ENCODE peak calls at places on chromosomes 7 and 10, in ten cellular contexts. E, I, L, U, W, N, J, C, X and Q are unnamed samples.

GRCh38 chr10:17073720-17074547 is 55.7 kb downstream of the CUBN start:
- DNase-seq in C (no peak), J (no peak), N (no peak), U (no peak), L (no peak), X (no peak), E (no peak), W (no peak), I (no peak), Q (no peak)

GRCh38 chr7:125355899-125356298 is 426.3 kb upstream of the POT1 start:
- DNase-seq in U (no peak), I (no peak), C (no peak), N (no peak), E (no peak), J (no peak), W (no peak), L (no peak), X (no peak), Q (no peak)

GRCh38 chr7:45684910-45685618 is 110.9 kb downstream of the ADCY1 start:
- DNase-seq in N (no peak), X (no peak), E (no peak), L (no peak), I (no peak), J (peak; percentile 28), C (peak; percentile 16), U (no peak), W (no peak), Q (no peak)

GRCh38 chr7:139777948-139778841 is at the start of gene HIPK2:
- DNase-seq in U (peak; percentile 90), L (peak; percentile 83), W (peak; percentile 56), N (peak; percentile 73), J (peak; percentile 69), E (peak; percentile 73), X (no peak), I (peak; percentile 80), C (peak; percentile 84), Q (peak; percentile 64)

GRCh38 chr7:19488056-19488455 is 220.8 kb downstream of the POLR1F start:
- DNase-seq in N (no peak), U (no peak), J (no peak), L (no peak), I (no peak), X (no peak), E (no peak), C (no peak), W (no peak), Q (no peak)

GRCh38 chr10:86365346-86366032 is 1.1 kb downstream of the GRID1 start:
- DNase-seq in J (peak; percentile 50), C (peak; percentile 42), X (no peak), U (no peak), N (no peak), I (peak; percentile 33), W (no peak), L (no peak), E (no peak), Q (no peak)

GRCh38 chr7:47557317-47557985 is 24.5 kb downstream of the TNS3 start:
- DNase-seq in W (no peak), I (no peak), X (no peak), U (no peak), C (no peak), E (peak; percentile 57), N (no peak), J (no peak), L (no peak), Q (no peak)

GRCh38 chr7:82044497-82045080 is 274.7 kb upstream of the HGF start:
- DNase-seq in N (no peak), E (peak; percentile 58), L (no peak), C (peak; percentile 45), W (peak; percentile 21), I (peak; percentile 64), X (peak; percentile 51), U (peak; percentile 61), J (no peak), Q (peak; percentile 19)

GRCh38 chr10:27857616-27858015 is 112.0 kb upstream of the MKX start:
- DNase-seq in E (no peak), X (no peak), L (no peak), U (peak; percentile 65), N (no peak), W (no peak), C (no peak), I (peak; percentile 23), J (no peak), Q (no peak)

GRCh38 chr10:32141018-32141807 is 85.0 kb upstream of the KIF5B start:
- DNase-seq in L (no peak), C (no peak), W (no peak), J (no peak), U (no peak), N (no peak), X (peak; percentile 67), E (peak; percentile 33), I (no peak), Q (peak; percentile 24)

GRCh38 chr10:27158421-27158820 is 3.3 kb downstream of the MASTL start:
- DNase-seq in U (no peak), C (no peak), W (peak; percentile 13), N (no peak), E (peak; percentile 19), L (no peak), I (no peak), X (peak; percentile 51), J (no peak), Q (no peak)

GRCh38 chr10:104334965-104335650 is 3.2 kb downstream of the ITPRIP start:
- DNase-seq in W (no peak), N (no peak), U (no peak), C (peak; percentile 45), E (no peak), I (no peak), J (peak; percentile 22), X (peak; percentile 33), L (no peak), Q (no peak)

GRCh38 chr10:79375321-79376077 is 28.2 kb downstream of the PPIF start:
- DNase-seq in L (no peak), I (no peak), W (peak; percentile 45), X (peak; percentile 20), U (peak; percentile 19), N (no peak), J (no peak), C (no peak), E (peak; percentile 59), Q (no peak)

GRCh38 chr10:94146746-94147145 is 153.0 kb downstream of the PLCE1 start:
- DNase-seq in E (no peak), I (no peak), L (no peak), U (no peak), J (no peak), X (no peak), C (no peak), W (no peak), N (no peak), Q (no peak)

GRCh38 chr7:134943785-134944400 is 42.4 kb upstream of the AGBL3 start:
- DNase-seq in I (no peak), E (peak; percentile 33), W (peak; percentile 57), U (peak; percentile 8), L (no peak), N (no peak), C (no peak), J (no peak), X (peak; percentile 37), Q (peak; percentile 13)

GRCh38 chr10:101126684-101127628 is 4.1 kb upstream of the TLX1 start:
- DNase-seq in J (no peak), L (no peak), I (no peak), N (no peak), W (no peak), E (no peak), U (no peak), C (no peak), X (no peak), Q (no peak)

GRCh38 chr7:24721378-24722030 is 35.8 kb downstream of the GSDME start:
- DNase-seq in W (no peak), E (no peak), I (peak; percentile 50), C (no peak), J (no peak), X (peak; percentile 69), U (no peak), L (no peak), N (no peak), Q (peak; percentile 43)

GRCh38 chr10:118721005-118721876 is 33.5 kb downstream of the CACUL1 start:
- DNase-seq in J (no peak), C (no peak), U (peak; percentile 59), I (peak; percentile 68), X (peak; percentile 54), E (peak; percentile 62), W (peak; percentile 28), N (no peak), L (no peak), Q (peak; percentile 49)

DNA sequence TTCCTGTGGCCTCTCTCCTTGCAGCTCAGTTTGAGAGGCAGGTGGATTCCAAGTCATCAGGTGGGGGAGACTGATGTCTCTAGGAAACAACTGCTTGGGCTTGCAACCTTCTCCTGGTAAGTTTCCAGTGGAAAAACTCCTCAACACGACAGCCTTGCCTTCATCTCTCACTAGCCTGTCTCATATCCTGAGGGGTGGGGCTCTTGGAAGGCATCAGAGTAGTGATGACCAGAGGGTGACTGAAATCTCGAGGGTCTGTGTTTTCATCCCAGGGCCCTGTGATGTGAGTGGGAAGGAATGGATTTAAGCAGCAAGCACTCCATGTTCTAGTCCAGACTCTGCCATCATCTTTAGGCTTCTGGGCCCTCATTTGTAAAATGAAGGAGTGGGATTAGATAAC is 107.0 kb downstream of the NRP1 start:
- DNase-seq in L (no peak), J (no peak), U (no peak), N (no peak), I (no peak), X (no peak), C (no peak), E (no peak), W (no peak), Q (no peak)
- TF ChIP-seq CTCF in L (no peak), J (no peak), U (no peak), N (no peak), I (no peak), X (no peak), C (no peak), E (no peak), W (no peak), Q (no peak)

DNA sequence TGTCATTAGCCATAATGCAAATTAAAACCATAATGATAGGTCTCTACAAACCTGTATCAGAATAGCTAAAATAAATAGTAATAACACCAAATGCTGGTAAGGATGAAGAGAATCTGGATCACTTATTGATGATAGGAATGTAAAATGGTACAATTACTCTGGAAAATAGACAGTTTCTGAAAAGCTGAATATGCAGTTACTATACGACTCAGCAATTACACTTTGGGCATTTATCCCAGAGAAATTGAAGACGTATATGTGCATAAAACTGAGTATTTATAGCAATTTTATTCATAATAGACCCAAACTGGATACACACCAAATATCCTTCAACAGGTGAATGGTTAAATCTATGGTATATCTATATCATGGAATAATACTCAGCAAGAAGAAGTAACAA is 7.9 kb downstream of the RPA3 start:
- DNase-seq in J (no peak), C (no peak), L (no peak), E (no peak), X (no peak), I (no peak), U (no peak), W (no peak), N (no peak), Q (no peak)
- TF ChIP-seq CTCF in J (no peak), C (no peak), L (no peak), E (no peak), X (no peak), I (no peak), U (no peak), W (no peak), N (no peak), Q (no peak)

GRCh38 chr10:35642023-35642792 is at the start of gene FZD8:
- DNase-seq in E (peak; percentile 90), I (peak; percentile 96), J (peak; percentile 89), W (peak; percentile 68), U (peak; percentile 98), L (peak; percentile 93), X (peak; percentile 78), N (peak; percentile 83), C (peak; percentile 96), Q (peak; percentile 93)
- TF ChIP-seq CTCF in E (peak; percentile 24), I (peak; percentile 20), J (no peak), W (peak; percentile 40), U (peak; percentile 14), L (peak; percentile 6), X (no peak), N (peak; percentile 6), C (no peak), Q (no peak)

GRCh38 chr7:117012284-117013174 is 59.2 kb downstream of the ST7 start:
- DNase-seq in C (no peak), E (peak; percentile 66), I (peak; percentile 70), L (no peak), N (no peak), U (peak; percentile 48), X (peak; percentile 67), W (peak; percentile 22), J (no peak), Q (no peak)
- TF ChIP-seq CTCF in C (peak; percentile 26), E (peak; percentile 51), I (peak; percentile 46), L (no peak), N (no peak), U (peak; percentile 46), X (peak; percentile 17), W (peak; percentile 14), J (no peak), Q (no peak)